ENCODE peak calls at places on chromosomes 6 and 20, in four cellular contexts. R is HepG2, N is K562, U is IMR-90. O is an unnamed sample.

GRCh38 chr20:38631155-38632022 is 29.8 kb downstream of the ARHGAP40 start:
- DNase-seq in R (no peak), N (no peak), U (no peak), O (no peak)

GRCh38 chr20:50054626-50055511 is 58.1 kb downstream of the UBE2V1 start:
- DNase-seq in R (peak), N (no peak), U (peak), O (no peak)

GRCh38 chr6:163994566-163994965 is 580.0 kb downstream of the QKI start:
- DNase-seq in R (no peak), N (no peak), U (no peak), O (no peak)

GRCh38 chr6:142702501-142703460 is 242.2 kb downstream of the HIVEP2 start:
- DNase-seq in R (no peak), N (no peak), U (no peak), O (no peak)

GRCh38 chr6:32967151-32968091 is 973 bp upstream of the BRD2 start:
- DNase-seq in R (peak), N (peak), U (peak), O (no peak)

GRCh38 chr6:78483546-78483945 is 383.8 kb upstream of the IRAK1BP1 start:
- DNase-seq in R (no peak), N (no peak), U (peak), O (no peak)

GRCh38 chr6:91761621-91762020 is 1174.7 kb upstream of the MAP3K7 start:
- DNase-seq in R (no peak), N (no peak), U (no peak), O (no peak)

GRCh38 chr6:92706976-92707375 is 712.4 kb downstream of the EPHA7 start:
- DNase-seq in R (no peak), N (no peak), U (no peak), O (peak)

GRCh38 chr6:45378324-45378926 is 691 bp upstream of the SUPT3H start:
- DNase-seq in R (no peak), N (no peak), U (no peak), O (no peak)

GRCh38 chr6:69729870-69730449 is 66.8 kb downstream of the LMBRD1 start:
- DNase-seq in R (no peak), N (no peak), U (peak), O (no peak)

GRCh38 chr6:106574729-106575458 is 54.4 kb downstream of the RTN4IP1 start:
- DNase-seq in R (peak), N (no peak), U (peak), O (no peak)

GRCh38 chr6:46655803-46656202 is 3.0 kb downstream of the SLC25A27 start:
- DNase-seq in R (peak), N (peak), U (no peak), O (peak)

GRCh38 chr6:106626485-106626884 is 2.8 kb downstream of the RTN4IP1 start:
- DNase-seq in R (no peak), N (no peak), U (no peak), O (no peak)

GRCh38 chr6:30041821-30042220 is 19.2 kb upstream of the POLR1H start:
- DNase-seq in R (no peak), N (no peak), U (no peak), O (no peak)

GRCh38 chr6:95804847-95805541 is 210.8 kb upstream of the FUT9 start:
- DNase-seq in R (peak), N (no peak), U (no peak), O (no peak)

GRCh38 chr6:145815351-145815772 is 767 bp upstream of the FBXO30 start:
- DNase-seq in R (no peak), N (peak), U (peak), O (peak)

GRCh38 chr6:121951918-121952379 is 447.5 kb upstream of the HSF2 start:
- DNase-seq in R (no peak), N (no peak), U (peak), O (no peak)

GRCh38 chr6:160135922-160136655 is 14.5 kb downstream of the SLC22A1 start:
- DNase-seq in R (no peak), N (no peak), U (no peak), O (no peak)

GRCh38 chr6:37819802-37820712 is 530 bp downstream of the ZFAND3 start:
- DNase-seq in R (peak), N (no peak), U (peak), O (peak)

GRCh38 chr6:43246301-43247114 is 3.2 kb downstream of the TTBK1 start:
- DNase-seq in R (peak), N (peak), U (no peak), O (no peak)

GRCh38 chr6:119201486-119201885 is 123.0 kb upstream of the FAM184A start:
- DNase-seq in R (no peak), N (no peak), U (no peak), O (no peak)

GRCh38 chr6:44193307-44193910 is 23.3 kb upstream of the MYMX start:
- DNase-seq in R (no peak), N (no peak), U (no peak), O (no peak)

GRCh38 chr6:150992682-150993081 is 127.2 kb downstream of the MTHFD1L start:
- DNase-seq in R (no peak), N (no peak), U (peak), O (no peak)

GRCh38 chr6:130282234-130282995 is 59.7 kb upstream of the SAMD3 start:
- DNase-seq in R (peak), N (no peak), U (peak), O (no peak)

GRCh38 chr6:25025919-25026301 is 90.2 kb upstream of the RIPOR2 start:
- DNase-seq in R (no peak), N (no peak), U (peak), O (no peak)

GRCh38 chr6:25024821-25025220 is 89.1 kb upstream of the RIPOR2 start:
- DNase-seq in R (no peak), N (no peak), U (no peak), O (no peak)

GRCh38 chr6:25023781-25024180 is 88.0 kb upstream of the RIPOR2 start:
- DNase-seq in R (no peak), N (no peak), U (no peak), O (no peak)

GRCh38 chr6:25025248-25025918 is 89.6 kb upstream of the RIPOR2 start:
- DNase-seq in R (no peak), N (no peak), U (no peak), O (no peak)

GRCh38 chr6:25022140-25022553 is 86.4 kb upstream of the RIPOR2 start:
- DNase-seq in R (no peak), N (no peak), U (peak), O (no peak)
- TF ChIP-seq MAZ in R (no peak), N (no peak), U (no peak), O (no peak)

GRCh38 chr6:116596815-116597214 is 19.5 kb upstream of the RSPH4A start:
- DNase-seq in R (peak), N (no peak), U (peak), O (peak)
- TF ChIP-seq MAZ in R (no peak), N (no peak), U (no peak), O (no peak)

GRCh38 chr6:158627940-158628211 is 16.7 kb downstream of the DYNLT1 start:
- DNase-seq in R (no peak), N (no peak), U (no peak), O (no peak)
- TF ChIP-seq MAZ in R (no peak), N (no peak), U (no peak), O (no peak)

DNA sequence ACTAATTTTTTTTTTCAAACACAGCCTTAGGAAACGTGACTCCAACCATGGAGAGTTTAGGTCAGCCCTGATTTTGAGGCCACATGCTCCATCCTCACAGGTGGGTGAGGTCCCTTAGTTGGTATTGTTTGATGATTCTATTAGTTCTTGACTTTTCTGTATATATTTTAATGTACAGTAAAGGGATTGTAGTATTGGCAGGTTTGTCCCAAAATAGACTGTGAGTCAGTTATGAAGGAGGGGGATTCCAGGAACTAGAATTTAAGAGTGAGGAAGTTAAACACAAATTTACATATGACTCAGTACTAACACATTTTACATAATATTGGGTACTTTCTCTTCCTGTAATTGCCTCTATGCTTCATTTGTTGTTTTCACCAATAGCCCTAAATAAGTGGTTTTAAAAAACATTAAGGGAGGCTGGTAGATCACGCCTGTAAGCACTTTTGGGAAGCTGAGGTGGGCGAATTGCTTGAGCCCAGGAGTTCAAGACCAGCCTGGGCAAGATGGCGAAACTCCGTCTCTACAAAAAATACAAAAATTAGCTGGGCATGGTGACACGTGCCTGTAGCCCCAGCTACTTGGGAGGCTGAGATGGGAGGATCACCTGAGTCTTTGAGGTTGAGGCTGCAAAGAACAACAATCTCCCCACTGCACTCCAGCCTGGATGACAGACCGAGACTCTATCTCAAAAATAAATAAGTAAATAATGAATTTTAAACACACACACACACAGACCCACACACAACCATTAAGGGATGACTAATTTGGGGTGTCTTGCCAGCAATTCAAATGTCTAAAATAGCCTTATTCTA is 81.8 kb downstream of the SGK1 start:
- DNase-seq in R (no peak), N (no peak), U (peak), O (no peak)
- TF ChIP-seq MAZ in R (no peak), N (no peak), U (no peak), O (no peak)